ENCODE peak calls at places on chromosomes 6 and 20, in eight cellular contexts. One of them, this sample, is unnamed.

GRCh38 chr6:29516108-29516507 is 28.4 kb upstream of the MAS1L start:
- DNase-seq in endothelial cell of umbilical vein: no peak
- DNase-seq in colonic mucosa: no peak
- DNase-seq in A673: peak; percentile 45
- DNase-seq in body of pancreas: no peak
- DNase-seq in IMR-90: peak; percentile 5
- DNase-seq in adipocyte: peak; percentile 63
- DNase-seq in HepG2: no peak
- DNase-seq in this sample: peak; percentile 93

GRCh38 chr6:6841571-6841970 is 253.1 kb downstream of the LY86 start:
- DNase-seq in endothelial cell of umbilical vein: no peak
- DNase-seq in A673: no peak
- DNase-seq in body of pancreas: no peak
- DNase-seq in IMR-90: no peak
- DNase-seq in adipocyte: no peak
- DNase-seq in colonic mucosa: no peak
- DNase-seq in HepG2: no peak
- DNase-seq in this sample: no peak

GRCh38 chr6:7139835-7140470 is 32.2 kb downstream of the RREB1 start:
- DNase-seq in A673: no peak
- DNase-seq in adipocyte: no peak
- DNase-seq in body of pancreas: no peak
- DNase-seq in IMR-90: no peak
- DNase-seq in colonic mucosa: no peak
- DNase-seq in HepG2: peak; percentile 97
- DNase-seq in endothelial cell of umbilical vein: no peak
- DNase-seq in this sample: no peak

GRCh38 chr6:137241481-137242011 is 22.4 kb upstream of the IFNGR1 start:
- DNase-seq in IMR-90: peak; percentile 46
- DNase-seq in adipocyte: peak; percentile 71
- DNase-seq in A673: no peak
- DNase-seq in endothelial cell of umbilical vein: no peak
- DNase-seq in colonic mucosa: no peak
- DNase-seq in body of pancreas: no peak
- DNase-seq in HepG2: peak; percentile 100
- DNase-seq in this sample: peak; percentile 65

GRCh38 chr6:39948156-39948850 is 14.0 kb upstream of the MOCS1 start:
- DNase-seq in body of pancreas: no peak
- DNase-seq in adipocyte: no peak
- DNase-seq in A673: peak; percentile 14
- DNase-seq in HepG2: peak; percentile 62
- DNase-seq in endothelial cell of umbilical vein: no peak
- DNase-seq in IMR-90: no peak
- DNase-seq in colonic mucosa: no peak
- DNase-seq in this sample: no peak

GRCh38 chr6:150202404-150202803 is 59.6 kb downstream of the PPP1R14C start:
- DNase-seq in endothelial cell of umbilical vein: no peak
- DNase-seq in body of pancreas: no peak
- DNase-seq in A673: no peak
- DNase-seq in HepG2: no peak
- DNase-seq in IMR-90: no peak
- DNase-seq in adipocyte: no peak
- DNase-seq in colonic mucosa: peak; percentile 79
- DNase-seq in this sample: peak; percentile 66

GRCh38 chr20:57415791-57416190 is 24.6 kb downstream of the RBM38 start:
- DNase-seq in body of pancreas: no peak
- DNase-seq in HepG2: no peak
- DNase-seq in adipocyte: no peak
- DNase-seq in A673: no peak
- DNase-seq in IMR-90: no peak
- DNase-seq in colonic mucosa: no peak
- DNase-seq in endothelial cell of umbilical vein: no peak
- DNase-seq in this sample: no peak

GRCh38 chr6:158903801-158904200 is 84.6 kb upstream of the EZR start:
- DNase-seq in A673: no peak
- DNase-seq in HepG2: no peak
- DNase-seq in adipocyte: no peak
- DNase-seq in endothelial cell of umbilical vein: no peak
- DNase-seq in colonic mucosa: no peak
- DNase-seq in body of pancreas: no peak
- DNase-seq in IMR-90: no peak
- DNase-seq in this sample: no peak

GRCh38 chr6:32192608-32193039 is at the start of gene GPSM3:
- DNase-seq in HepG2: no peak
- DNase-seq in colonic mucosa: peak; percentile 69
- DNase-seq in endothelial cell of umbilical vein: peak; percentile 57
- DNase-seq in IMR-90: peak; percentile 36
- DNase-seq in body of pancreas: no peak
- DNase-seq in adipocyte: no peak
- DNase-seq in A673: no peak
- DNase-seq in this sample: no peak

GRCh38 chr6:11092654-11093053 is 980 bp upstream of the SMIM13 start:
- DNase-seq in adipocyte: no peak
- DNase-seq in colonic mucosa: no peak
- DNase-seq in endothelial cell of umbilical vein: no peak
- DNase-seq in A673: no peak
- DNase-seq in HepG2: no peak
- DNase-seq in IMR-90: no peak
- DNase-seq in body of pancreas: no peak
- DNase-seq in this sample: no peak

GRCh38 chr20:24160563-24161355 is 172.2 kb upstream of the GGTLC1 start:
- DNase-seq in body of pancreas: peak; percentile 64
- DNase-seq in HepG2: peak; percentile 39
- DNase-seq in A673: peak; percentile 68
- DNase-seq in IMR-90: peak; percentile 63
- DNase-seq in adipocyte: peak; percentile 88
- DNase-seq in endothelial cell of umbilical vein: peak; percentile 58
- DNase-seq in colonic mucosa: peak; percentile 37
- DNase-seq in this sample: peak; percentile 43

GRCh38 chr6:31416394-31417014 is 13.1 kb downstream of the MICA start:
- DNase-seq in colonic mucosa: no peak
- DNase-seq in endothelial cell of umbilical vein: no peak
- DNase-seq in A673: no peak
- DNase-seq in IMR-90: no peak
- DNase-seq in HepG2: no peak
- DNase-seq in body of pancreas: no peak
- DNase-seq in adipocyte: no peak
- DNase-seq in this sample: no peak

GRCh38 chr6:29826271-29826670 is 1.4 kb upstream of the HLA-G start:
- DNase-seq in body of pancreas: no peak
- DNase-seq in endothelial cell of umbilical vein: no peak
- DNase-seq in IMR-90: no peak
- DNase-seq in adipocyte: no peak
- DNase-seq in A673: no peak
- DNase-seq in HepG2: no peak
- DNase-seq in colonic mucosa: no peak
- DNase-seq in this sample: peak; percentile 70

GRCh38 chr6:134145786-134146185 is 93.4 kb upstream of the SLC2A12 start:
- DNase-seq in adipocyte: peak; percentile 47
- DNase-seq in A673: peak; percentile 35
- DNase-seq in IMR-90: peak; percentile 75
- DNase-seq in endothelial cell of umbilical vein: no peak
- DNase-seq in body of pancreas: no peak
- DNase-seq in colonic mucosa: no peak
- DNase-seq in HepG2: no peak
- DNase-seq in this sample: no peak

GRCh38 chr6:131430531-131430930 is 142.5 kb upstream of the ARG1 start:
- DNase-seq in IMR-90: no peak
- DNase-seq in endothelial cell of umbilical vein: no peak
- DNase-seq in colonic mucosa: no peak
- DNase-seq in HepG2: no peak
- DNase-seq in body of pancreas: no peak
- DNase-seq in adipocyte: no peak
- DNase-seq in A673: no peak
- DNase-seq in this sample: no peak

GRCh38 chr20:62733250-62733842 is 24.7 kb downstream of the NTSR1 start:
- DNase-seq in endothelial cell of umbilical vein: no peak
- DNase-seq in adipocyte: no peak
- DNase-seq in IMR-90: no peak
- DNase-seq in A673: no peak
- DNase-seq in HepG2: no peak
- DNase-seq in body of pancreas: no peak
- DNase-seq in colonic mucosa: no peak
- DNase-seq in this sample: no peak

GRCh38 chr6:50925981-50926380 is 107.3 kb downstream of the TFAP2B start:
- DNase-seq in IMR-90: no peak
- DNase-seq in A673: no peak
- DNase-seq in colonic mucosa: no peak
- DNase-seq in HepG2: no peak
- DNase-seq in endothelial cell of umbilical vein: no peak
- DNase-seq in adipocyte: no peak
- DNase-seq in body of pancreas: no peak
- DNase-seq in this sample: no peak

GRCh38 chr6:50924758-50925157 is 106.1 kb downstream of the TFAP2B start:
- DNase-seq in A673: no peak
- DNase-seq in HepG2: no peak
- DNase-seq in adipocyte: no peak
- DNase-seq in colonic mucosa: no peak
- DNase-seq in body of pancreas: no peak
- DNase-seq in IMR-90: no peak
- DNase-seq in endothelial cell of umbilical vein: no peak
- DNase-seq in this sample: no peak

GRCh38 chr6:50922579-50923525 is 104.2 kb downstream of the TFAP2B start:
- DNase-seq in adipocyte: no peak
- DNase-seq in HepG2: no peak
- DNase-seq in IMR-90: no peak
- DNase-seq in body of pancreas: no peak
- DNase-seq in A673: no peak
- DNase-seq in colonic mucosa: no peak
- DNase-seq in endothelial cell of umbilical vein: peak; percentile 38
- DNase-seq in this sample: no peak

GRCh38 chr6:50925548-50925947 is 106.9 kb downstream of the TFAP2B start:
- DNase-seq in colonic mucosa: no peak
- DNase-seq in body of pancreas: no peak
- DNase-seq in A673: no peak
- DNase-seq in HepG2: no peak
- DNase-seq in endothelial cell of umbilical vein: no peak
- DNase-seq in adipocyte: no peak
- DNase-seq in IMR-90: no peak
- DNase-seq in this sample: no peak

DNA sequence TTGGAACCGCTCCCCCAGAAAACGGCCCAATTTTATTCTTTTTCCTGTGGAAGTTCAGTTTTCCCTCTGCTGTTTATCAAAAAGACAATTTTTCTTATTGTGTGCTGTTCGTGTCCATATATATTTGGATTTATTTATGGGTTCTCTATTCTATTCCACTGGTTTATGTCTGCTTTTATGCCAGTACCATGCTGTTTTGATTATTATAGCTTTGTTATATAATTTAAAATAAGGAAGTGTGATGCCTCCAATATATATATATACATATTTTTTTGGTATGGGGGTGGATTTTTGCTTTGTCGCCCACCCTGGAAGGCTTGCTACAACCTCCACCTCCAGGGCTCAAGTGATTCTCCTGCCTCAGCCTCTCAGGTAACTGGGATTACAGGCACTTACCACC is 103.3 kb downstream of the TFAP2B start:
- DNase-seq in endothelial cell of umbilical vein: no peak
- DNase-seq in body of pancreas: no peak
- DNase-seq in A673: no peak
- DNase-seq in IMR-90: no peak
- DNase-seq in adipocyte: no peak
- DNase-seq in HepG2: no peak
- DNase-seq in colonic mucosa: no peak
- DNase-seq in this sample: no peak
- H3K27me3 ChIP-seq in endothelial cell of umbilical vein: no peaks in the 10 kb centered on the region
- H3K27me3 ChIP-seq in body of pancreas: no peaks in the 10 kb centered on the region
- H3K27me3 ChIP-seq in A673: no peaks in the 10 kb centered on the region
- H3K27me3 ChIP-seq in IMR-90: no peaks in the 10 kb centered on the region
- H3K27me3 ChIP-seq in adipocyte: no peaks in the 10 kb centered on the region
- H3K27me3 ChIP-seq in HepG2: no peaks in the 10 kb centered on the region
- H3K27me3 ChIP-seq in colonic mucosa: no peaks in the 10 kb centered on the region
- H3K27me3 ChIP-seq in this sample: no peaks in the 10 kb centered on the region

GRCh38 chr20:63773571-63774347 is 34.2 kb downstream of the SLC2A4RG start:
- DNase-seq in IMR-90: no peak
- DNase-seq in endothelial cell of umbilical vein: no peak
- DNase-seq in colonic mucosa: no peak
- DNase-seq in HepG2: no peak
- DNase-seq in adipocyte: no peak
- DNase-seq in body of pancreas: no peak
- DNase-seq in A673: no peak
- DNase-seq in this sample: no peak
- H3K9me3 ChIP-seq in IMR-90: no peaks in the 10 kb centered on the region
- H3K9me3 ChIP-seq in endothelial cell of umbilical vein: no peaks in the 10 kb centered on the region
- H3K9me3 ChIP-seq in colonic mucosa: no peaks in the 10 kb centered on the region
- H3K9me3 ChIP-seq in HepG2: no peaks in the 10 kb centered on the region
- H3K9me3 ChIP-seq in adipocyte: no peaks in the 10 kb centered on the region
- H3K9me3 ChIP-seq in body of pancreas: no peaks in the 10 kb centered on the region
- H3K9me3 ChIP-seq in A673: no peaks in the 10 kb centered on the region
- H3K9me3 ChIP-seq in this sample: no peaks in the 10 kb centered on the region

GRCh38 chr6:36917541-36918193 is 31.9 kb downstream of the C6orf89 start:
- DNase-seq in HepG2: no peak
- DNase-seq in A673: no peak
- DNase-seq in colonic mucosa: no peak
- DNase-seq in adipocyte: peak; percentile 93
- DNase-seq in endothelial cell of umbilical vein: no peak
- DNase-seq in IMR-90: peak; percentile 80
- DNase-seq in body of pancreas: no peak
- DNase-seq in this sample: no peak
- H3K4me3 ChIP-seq in HepG2: no peak overlapping the region
- H3K4me3 ChIP-seq in A673: no peak overlapping the region
- H3K4me3 ChIP-seq in colonic mucosa: no peak overlapping the region
- H3K4me3 ChIP-seq in adipocyte: no peak overlapping the region
- H3K4me3 ChIP-seq in endothelial cell of umbilical vein: no peak overlapping the region
- H3K4me3 ChIP-seq in IMR-90: no peak overlapping the region
- H3K4me3 ChIP-seq in body of pancreas: no peak overlapping the region
- H3K4me3 ChIP-seq in this sample: no peak overlapping the region

GRCh38 chr6:27156874-27157460 is 90.5 kb upstream of the PRSS16 start:
- DNase-seq in IMR-90: no peak
- DNase-seq in A673: no peak
- DNase-seq in colonic mucosa: no peak
- DNase-seq in endothelial cell of umbilical vein: no peak
- DNase-seq in adipocyte: no peak
- DNase-seq in HepG2: no peak
- DNase-seq in body of pancreas: no peak
- DNase-seq in this sample: no peak
- H3K27me3 ChIP-seq in IMR-90: no peaks in the 10 kb centered on the region
- H3K27me3 ChIP-seq in A673: no peaks in the 10 kb centered on the region
- H3K27me3 ChIP-seq in colonic mucosa: no peaks in the 10 kb centered on the region
- H3K27me3 ChIP-seq in endothelial cell of umbilical vein: peaks cover 11% of the 10 kb centered on the region
- H3K27me3 ChIP-seq in adipocyte: no peaks in the 10 kb centered on the region
- H3K27me3 ChIP-seq in HepG2: no peaks in the 10 kb centered on the region
- H3K27me3 ChIP-seq in body of pancreas: no peaks in the 10 kb centered on the region
- H3K27me3 ChIP-seq in this sample: no peaks in the 10 kb centered on the region

DNA sequence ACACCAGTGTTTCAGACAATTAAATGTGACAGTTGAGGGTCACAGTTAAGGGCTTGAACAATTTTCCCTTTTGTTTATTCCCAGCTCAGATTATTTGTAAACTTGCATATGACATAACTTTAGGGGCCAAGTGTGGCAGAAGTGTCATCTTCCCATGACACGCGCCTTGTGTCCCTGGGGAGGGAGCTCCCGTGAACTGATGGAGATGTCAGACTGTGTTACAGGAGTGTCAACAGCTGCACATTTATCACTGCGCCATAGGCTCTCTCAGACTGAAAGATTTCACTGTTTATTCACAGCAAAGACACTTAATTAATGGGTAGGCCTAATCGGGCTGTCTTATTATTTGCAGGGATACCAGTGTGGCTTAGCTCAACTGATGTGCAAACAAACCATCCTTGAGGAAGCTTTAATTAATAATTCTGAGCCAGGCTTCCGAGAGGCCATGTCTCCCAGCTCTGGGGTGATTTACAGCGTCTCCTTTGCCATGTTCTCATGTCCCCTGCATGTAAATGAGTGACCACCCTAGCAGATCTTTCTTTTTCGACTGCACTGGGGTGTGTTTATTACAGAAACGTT is 770.9 kb downstream of the QKI start:
- DNase-seq in endothelial cell of umbilical vein: no peak
- DNase-seq in colonic mucosa: no peak
- DNase-seq in HepG2: no peak
- DNase-seq in adipocyte: no peak
- DNase-seq in IMR-90: no peak
- DNase-seq in A673: no peak
- DNase-seq in body of pancreas: no peak
- DNase-seq in this sample: no peak
- H3K9me3 ChIP-seq in endothelial cell of umbilical vein: no peaks in the 10 kb centered on the region
- H3K9me3 ChIP-seq in colonic mucosa: no peaks in the 10 kb centered on the region
- H3K9me3 ChIP-seq in HepG2: no peaks in the 10 kb centered on the region
- H3K9me3 ChIP-seq in adipocyte: peaks cover 2% of the 10 kb centered on the region
- H3K9me3 ChIP-seq in IMR-90: peaks cover 27% of the 10 kb centered on the region
- H3K9me3 ChIP-seq in A673: no peaks in the 10 kb centered on the region
- H3K9me3 ChIP-seq in body of pancreas: no peaks in the 10 kb centered on the region
- H3K9me3 ChIP-seq in this sample: peaks cover 19% of the 10 kb centered on the region

This sample was measured in mammary epithelial cell.